ENCODE peak calls at places on chromosomes 2 and 18, in seven cellular contexts. X is GM20000; I is stimulated activated CD8-positive, alpha-beta memory T cell treated with anti-CD3 and anti-CD28 coated beads, Interleukin-7, amount 100 ng/mL, for 1 hour; B is caudate nucleus; K is choroid plexus epithelial cell; U is NCI-H1417; Z is HTR-8/SVneo. N is an unnamed sample.

GRCh38 chr18:44729631-44730101 is 49.0 kb downstream of the SETBP1 start:
- DNase-seq in U (no peak), Z (no peak), X (no peak), B (no peak), I (peak; percentile 28), K (peak; percentile 91), N (no peak)

GRCh38 chr2:104140361-104140760 is 713.6 kb upstream of the POU3F3 start:
- DNase-seq in Z (no peak), I (no peak), B (no peak), X (no peak), K (no peak), U (no peak), N (no peak)

GRCh38 chr2:241071677-241072111 is 30.4 kb downstream of the MTERF4 start:
- DNase-seq in Z (no peak), K (no peak), B (no peak), U (no peak), X (no peak), I (no peak), N (no peak)

GRCh38 chr2:164839914-164840457 is 1.6 kb downstream of the COBLL1 start:
- DNase-seq in I (no peak), U (no peak), K (peak; percentile 65), B (no peak), X (no peak), Z (peak; percentile 39), N (no peak)

GRCh38 chr2:224190871-224191270 is 151.8 kb upstream of the SERPINE2 start:
- DNase-seq in X (no peak), I (no peak), K (no peak), Z (no peak), B (no peak), U (no peak), N (no peak)

GRCh38 chr2:27655155-27655951 is 8.1 kb downstream of the SUPT7L start:
- DNase-seq in B (no peak), X (no peak), I (no peak), U (no peak), Z (no peak), K (peak; percentile 96), N (no peak)

GRCh38 chr2:103887625-103888024 is 966.3 kb upstream of the POU3F3 start:
- DNase-seq in I (no peak), B (no peak), U (no peak), Z (no peak), X (no peak), K (no peak), N (no peak)

GRCh38 chr2:35080231-35080905 is 1275.2 kb upstream of the CRIM1 start:
- DNase-seq in X (no peak), K (no peak), Z (no peak), B (no peak), U (no peak), I (no peak), N (no peak)

GRCh38 chr18:45457933-45458332 is 157.3 kb upstream of the SLC14A2 start:
- DNase-seq in I (no peak), X (no peak), B (no peak), Z (no peak), K (no peak), U (no peak), N (no peak)

GRCh38 chr18:44520981-44521672 is 159.6 kb upstream of the SETBP1 start:
- DNase-seq in I (no peak), Z (no peak), K (no peak), U (no peak), X (no peak), B (no peak), N (no peak)

GRCh38 chr2:71337776-71338175 is 6.2 kb downstream of the ZNF638 start:
- DNase-seq in X (no peak), B (no peak), K (no peak), U (no peak), I (no peak), Z (no peak), N (no peak)

GRCh38 chr18:58117685-58118403 is 73.8 kb downstream of the NEDD4L start:
- DNase-seq in Z (peak; percentile 15), K (peak; percentile 90), X (no peak), B (no peak), I (no peak), U (no peak), N (no peak)

GRCh38 chr2:45283764-45284620 is 274.7 kb upstream of the SIX2 start:
- DNase-seq in K (peak; percentile 86), B (no peak), I (no peak), X (no peak), U (no peak), Z (peak; percentile 72), N (no peak)

GRCh38 chr2:48122166-48122565 is 215.9 kb upstream of the FBXO11 start:
- DNase-seq in X (no peak), K (no peak), I (no peak), B (no peak), Z (no peak), U (no peak), N (no peak)

GRCh38 chr2:170521299-170521698 is 193.8 kb upstream of the SP5 start:
- DNase-seq in B (no peak), Z (no peak), K (no peak), X (no peak), U (no peak), I (no peak), N (no peak)

N was measured in GM13976.